ENCODE peak calls at places on chromosomes 13 and 19, in six cellular contexts. S is endothelial cell, D is GM10248, X is fibroblast of pulmonary artery, P is BJ, F is A549. I is an unnamed sample.
A peak's percentile ranks its signal among the peaks of the same experiment; 100 is the strongest.

GRCh38 chr19:16216744-16217670 is 19.3 kb downstream of the AP1M1 start:
- DNase-seq in D (no peak), X (no peak), F (no peak), S (no peak), P (no peak), I (no peak)

GRCh38 chr13:84661718-84662117 is 779.4 kb upstream of the SLITRK1 start:
- DNase-seq in P (no peak), S (no peak), D (no peak), F (no peak), X (no peak), I (no peak)

GRCh38 chr13:108408670-108409069 is 139.2 kb downstream of the TNFSF13B start:
- DNase-seq in F (no peak), X (no peak), S (peak; percentile 13), D (no peak), P (no peak), I (no peak)

GRCh38 chr13:99014391-99014988 is 36.6 kb upstream of the DOCK9 start:
- DNase-seq in D (no peak), X (no peak), P (no peak), S (no peak), F (no peak), I (no peak)

GRCh38 chr13:82758056-82758455 is 1124.2 kb downstream of the SLITRK1 start:
- DNase-seq in S (no peak), P (no peak), F (peak; percentile 14), X (peak; percentile 56), D (peak; percentile 6), I (no peak)

GRCh38 chr19:50794778-50795664 is 4.8 kb downstream of the ACP4 start:
- DNase-seq in X (no peak), P (no peak), S (no peak), F (peak; percentile 67), D (no peak), I (no peak)

GRCh38 chr13:89982406-89983085 is 1364.9 kb upstream of the MIR17HG start:
- DNase-seq in P (no peak), S (no peak), F (peak; percentile 0), D (no peak), X (peak; percentile 76), I (no peak)

GRCh38 chr19:52991484-52991883 is 22.2 kb upstream of the ERVV-1 start:
- DNase-seq in S (no peak), D (no peak), F (no peak), P (peak; percentile 4), X (peak; percentile 54), I (no peak)

GRCh38 chr19:11410682-11411081 is 8.4 kb downstream of the RGL3 start:
- DNase-seq in X (peak; percentile 11), S (no peak), D (no peak), F (peak; percentile 21), P (no peak), I (peak; percentile 44)

GRCh38 chr13:59112375-59112774 is 1051.4 kb downstream of the DIAPH3 start:
- DNase-seq in X (peak; percentile 98), F (peak; percentile 1), D (no peak), P (peak; percentile 81), S (no peak), I (peak; percentile 91)

GRCh38 chr19:13842294-13843103 is 34.4 kb upstream of the NANOS3 start:
- DNase-seq in X (peak; percentile 77), P (no peak), D (peak; percentile 85), F (peak; percentile 82), S (peak; percentile 74), I (no peak)

GRCh38 chr13:50410921-50411712 is 395.9 kb downstream of the KCNRG start:
- DNase-seq in P (peak; percentile 50), S (no peak), F (peak; percentile 67), D (no peak), X (peak; percentile 75), I (peak; percentile 56)

GRCh38 chr13:35983206-35983605 is 148.0 kb downstream of the DCLK1 start:
- DNase-seq in P (no peak), D (no peak), F (no peak), X (no peak), S (no peak), I (no peak)

GRCh38 chr19:2270157-2270571 is 11.8 kb downstream of the PEAK3 start:
- DNase-seq in F (no peak), X (no peak), D (no peak), S (no peak), P (no peak), I (no peak)

GRCh38 chr19:46480409-46480808 is 9.0 kb upstream of the PNMA8A start:
- DNase-seq in P (no peak), X (peak; percentile 80), D (no peak), S (peak; percentile 53), F (no peak), I (no peak)

GRCh38 chr13:51359352-51359751 is 19.9 kb downstream of the SERPINE3 start:
- DNase-seq in D (no peak), F (no peak), S (no peak), P (no peak), X (no peak), I (no peak)

GRCh38 chr19:35563207-35563829 is at the start of gene ATP4A:
- DNase-seq in S (no peak), X (no peak), P (no peak), F (no peak), D (no peak), I (no peak)

GRCh38 chr19:37905936-37906867 is at the start of gene WDR87:
- DNase-seq in S (peak; percentile 74), P (no peak), X (peak; percentile 16), D (peak; percentile 63), F (peak; percentile 64), I (no peak)

GRCh38 chr19:45385392-45386221 is 15.2 kb upstream of the ERCC2 start:
- DNase-seq in S (no peak), D (no peak), P (no peak), X (no peak), F (no peak), I (no peak)

GRCh38 chr19:34265221-34265650 is 10.9 kb downstream of the GARRE1 start:
- DNase-seq in D (no peak), S (no peak), F (no peak), X (no peak), P (no peak), I (no peak)
- TF ChIP-seq CTCF in D (no peak), S (no peak), F (no peak), X (no peak), P (no peak), I (no peak)

GRCh38 chr13:21672811-21673591 is 2.1 kb downstream of the FGF9 start:
- DNase-seq in F (no peak), P (no peak), S (no peak), D (peak; percentile 14), X (no peak), I (no peak)

GRCh38 chr13:21673592-21674270 is 2.9 kb downstream of the FGF9 start:
- DNase-seq in F (peak; percentile 39), S (peak; percentile 58), X (peak; percentile 29), P (no peak), D (peak; percentile 71), I (no peak)

GRCh38 chr13:21675095-21676007 is 4.5 kb downstream of the FGF9 start:
- DNase-seq in X (no peak), F (no peak), P (no peak), D (peak; percentile 35), S (no peak), I (no peak)

GRCh38 chr13:21676611-21677021 is 5.7 kb downstream of the FGF9 start:
- DNase-seq in S (peak; percentile 45), D (peak; percentile 18), P (no peak), X (no peak), F (no peak), I (no peak)

DNA sequence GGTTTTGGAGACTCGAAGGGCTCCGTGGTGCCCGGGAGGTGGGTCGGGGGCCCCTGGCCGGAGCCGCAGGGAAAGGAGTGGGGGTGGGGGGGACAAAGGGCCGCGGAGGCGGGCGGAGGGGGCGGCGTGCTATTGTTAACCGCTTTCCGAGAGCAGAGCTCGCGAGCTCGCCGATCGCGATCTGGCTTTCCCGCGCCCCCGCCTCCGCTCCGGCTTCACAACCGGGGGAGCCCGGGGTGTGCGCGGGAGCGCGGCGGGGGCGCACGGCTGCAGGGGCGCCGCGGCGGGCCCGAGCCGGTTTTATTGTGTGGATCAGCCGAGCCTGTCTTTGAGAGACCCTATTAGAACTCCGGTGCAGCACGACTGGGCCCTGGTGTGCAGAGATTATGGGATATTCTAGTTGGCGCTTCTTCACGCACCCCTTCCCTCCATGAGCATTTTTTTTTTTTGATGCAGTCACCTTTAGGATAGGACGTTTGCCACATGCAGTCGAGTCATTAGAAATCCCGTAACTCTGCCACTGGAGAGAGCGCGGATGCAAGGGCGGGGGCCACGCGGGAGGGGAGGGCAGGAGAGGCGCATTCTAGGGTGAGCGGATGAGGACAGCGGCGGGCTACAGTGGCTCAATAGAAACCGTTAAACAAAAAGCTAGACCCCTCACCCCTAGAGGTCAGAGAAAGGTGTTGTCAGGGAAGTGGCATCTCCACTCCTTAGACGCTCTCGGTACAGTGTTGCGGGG is 3.6 kb downstream of the FGF9 start:
- DNase-seq in F (no peak), X (no peak), S (peak; percentile 41), P (no peak), D (peak; percentile 30), I (no peak)
- TF ChIP-seq CTCF in F (no peak), X (no peak), S (no peak), P (no peak), D (no peak), I (no peak)

GRCh38 chr13:106262886-106263285 is 272.6 kb downstream of the EFNB2 start:
- DNase-seq in S (no peak), F (no peak), D (no peak), P (no peak), X (no peak), I (no peak)
- TF ChIP-seq CTCF in S (no peak), F (no peak), D (no peak), P (no peak), X (no peak), I (no peak)

GRCh38 chr19:33492090-33492489 is 29.5 kb downstream of the PEPD start:
- DNase-seq in S (no peak), D (no peak), X (no peak), F (no peak), P (no peak), I (no peak)

GRCh38 chr19:33490041-33490451 is 31.5 kb downstream of the PEPD start:
- DNase-seq in S (no peak), X (no peak), D (no peak), P (no peak), F (no peak), I (no peak)

GRCh38 chr19:33496016-33496415 is 25.6 kb downstream of the PEPD start:
- DNase-seq in P (no peak), F (no peak), D (no peak), X (peak; percentile 16), S (no peak), I (no peak)

GRCh38 chr19:33493401-33494275 is 28.0 kb downstream of the PEPD start:
- DNase-seq in X (no peak), F (no peak), S (no peak), P (no peak), D (no peak), I (no peak)

GRCh38 chr19:33492951-33493350 is 28.6 kb downstream of the PEPD start:
- DNase-seq in F (no peak), S (no peak), D (no peak), X (no peak), P (no peak), I (no peak)
- TF ChIP-seq CTCF in F (no peak), S (no peak), D (no peak), X (no peak), P (no peak), I (no peak)

I was measured in kidney epithelial cell.